ENCODE peak calls at places on chromosome 5, in four cellular contexts. V, U, H and B are unnamed samples.

GRCh38 chr5:66538531-66538930 is 57.7 kb upstream of the MAST4 start:
- DNase-seq in V (no peak), U (no peak), H (no peak), B (no peak)

GRCh38 chr5:134139891-134140469 is 25.5 kb downstream of the TCF7 start:
- DNase-seq in U (no peak), H (no peak), V (peak; percentile 40), B (peak; percentile 81)

GRCh38 chr5:93307557-93307956 is 273.5 kb downstream of the NR2F1-AS1 start:
- DNase-seq in U (peak; percentile 63), H (no peak), V (no peak), B (no peak)

GRCh38 chr5:43685271-43685950 is 82.4 kb downstream of the NNT start:
- DNase-seq in H (no peak), U (peak; percentile 65), V (no peak), B (no peak)

GRCh38 chr5:65012411-65012972 is 243.8 kb downstream of the CWC27 start:
- DNase-seq in V (no peak), U (peak; percentile 27), H (no peak), B (no peak)

GRCh38 chr5:170056561-170057267 is 49.0 kb upstream of the FOXI1 start:
- DNase-seq in H (no peak), U (no peak), V (no peak), B (peak; percentile 71)

GRCh38 chr5:95422842-95423241 is 31.7 kb downstream of the FAM81B start:
- DNase-seq in H (no peak), V (no peak), U (no peak), B (no peak)

GRCh38 chr5:62206150-62206829 is 99.7 kb upstream of the KIF2A start:
- DNase-seq in H (no peak), V (no peak), U (no peak), B (no peak)

GRCh38 chr5:113070901-113071300 is 94.3 kb downstream of the DCP2 start:
- DNase-seq in U (no peak), V (no peak), H (no peak), B (no peak)

GRCh38 chr5:81179959-81180358 is 53.2 kb upstream of the CKMT2 start:
- DNase-seq in H (no peak), U (no peak), V (no peak), B (no peak)

GRCh38 chr5:178149199-178149932 is 4.3 kb downstream of the NHP2 start:
- DNase-seq in H (no peak), U (peak; percentile 19), V (no peak), B (no peak)

GRCh38 chr5:24819841-24820240 is 175.1 kb upstream of the CDH10 start:
- DNase-seq in H (no peak), U (no peak), V (no peak), B (no peak)

GRCh38 chr5:133289686-133290367 is 238.0 kb downstream of the HSPA4 start:
- DNase-seq in V (no peak), H (no peak), U (no peak), B (no peak)

GRCh38 chr5:65199988-65200668 is 281.6 kb downstream of the ADAMTS6 start:
- DNase-seq in H (no peak), V (no peak), U (peak; percentile 83), B (no peak)

GRCh38 chr5:83428126-83428525 is 43.4 kb upstream of the VCAN start:
- DNase-seq in H (no peak), U (peak; percentile 39), V (no peak), B (no peak)

GRCh38 chr5:67211926-67212325 is 15.3 kb upstream of the CD180 start:
- DNase-seq in V (peak; percentile 11), U (peak; percentile 87), H (no peak), B (no peak)

GRCh38 chr5:37834542-37835399 is 5.1 kb downstream of the GDNF start:
- DNase-seq in H (no peak), U (no peak), V (peak; percentile 74), B (no peak)

GRCh38 chr5:125481506-125482455 is 735.3 kb upstream of the ZNF608 start:
- DNase-seq in U (no peak), V (no peak), H (no peak), B (no peak)

GRCh38 chr5:38291355-38291754 is 33.0 kb downstream of the EGFLAM start:
- DNase-seq in H (no peak), U (no peak), V (no peak), B (no peak)

GRCh38 chr5:8729437-8729836 is 816.4 kb downstream of the SEMA5A start:
- DNase-seq in H (no peak), U (peak; percentile 68), V (no peak), B (no peak)

GRCh38 chr5:60674251-60674650 is 25.7 kb downstream of the DEPDC1B start:
- DNase-seq in V (no peak), U (no peak), H (no peak), B (no peak)

GRCh38 chr5:4831325-4831724 is 308.8 kb upstream of the ADAMTS16 start:
- DNase-seq in H (no peak), V (no peak), U (no peak), B (no peak)

GRCh38 chr5:101676646-101677045 is 619.4 kb downstream of the SLCO4C1 start:
- DNase-seq in V (no peak), H (no peak), U (no peak), B (no peak)

GRCh38 chr5:172410160-172410559 is 44.2 kb downstream of the SH3PXD2B start:
- DNase-seq in H (no peak), U (peak; percentile 87), V (no peak), B (no peak)

GRCh38 chr5:75965292-75965691 is 117.9 kb upstream of the SV2C start:
- DNase-seq in H (no peak), V (no peak), U (no peak), B (no peak)

GRCh38 chr5:56566374-56567249 is 248.7 kb upstream of the MAP3K1 start:
- DNase-seq in H (no peak), U (no peak), V (no peak), B (no peak)

GRCh38 chr5:124088289-124089064 is 576.5 kb downstream of the CSNK1G3 start:
- DNase-seq in H (no peak), U (no peak), V (no peak), B (no peak)

GRCh38 chr5:107593009-107593408 is 77.7 kb downstream of the EFNA5 start:
- DNase-seq in U (no peak), H (no peak), V (no peak), B (no peak)

GRCh38 chr5:94893404-94894145 is 275.1 kb downstream of the SLF1 start:
- DNase-seq in H (no peak), U (peak; percentile 4), V (no peak), B (no peak)

GRCh38 chr5:42851441-42851840 is 39.7 kb upstream of the SELENOP start:
- DNase-seq in H (no peak), V (no peak), U (no peak), B (no peak)

GRCh38 chr5:177066227-177066626 is 20.5 kb upstream of the FGFR4 start:
- DNase-seq in V (no peak), U (peak; percentile 32), H (no peak), B (no peak)

GRCh38 chr5:5419291-5420210 is 2.9 kb upstream of the ICE1 start:
- DNase-seq in H (no peak), V (no peak), U (peak; percentile 92), B (no peak)

GRCh38 chr5:6961123-6961522 is 247.9 kb downstream of the TENT4A start:
- DNase-seq in H (no peak), U (no peak), V (no peak), B (no peak)

GRCh38 chr5:148179234-148179824 is 11.0 kb downstream of the SPINK14 start:
- DNase-seq in V (no peak), H (no peak), U (peak; percentile 63), B (no peak)

GRCh38 chr5:169914766-169915165 is 65.5 kb downstream of the INSYN2B start:
- DNase-seq in H (no peak), V (no peak), U (peak; percentile 75), B (peak; percentile 20)

GRCh38 chr5:133859073-133859472 is 109.4 kb downstream of the C5orf15 start:
- DNase-seq in U (no peak), H (no peak), V (no peak), B (no peak)

GRCh38 chr5:72172832-72173231 is 65.6 kb downstream of the MAP1B start:
- DNase-seq in V (no peak), H (no peak), U (no peak), B (no peak)

GRCh38 chr5:112161392-112161748 is 257.7 kb downstream of the EPB41L4A start:
- DNase-seq in U (no peak), H (no peak), V (no peak), B (no peak)

GRCh38 chr5:168654225-168654624 is 75.1 kb upstream of the PANK3 start:
- DNase-seq in H (no peak), U (peak; percentile 7), V (no peak), B (no peak)

GRCh38 chr5:146466521-146467349 is 19.6 kb downstream of the TCERG1 start:
- DNase-seq in H (no peak), U (peak; percentile 37), V (no peak), B (no peak)
- TF ChIP-seq CTCF in H (no peak), U (peak; percentile 58), V (no peak), B (no peak)

GRCh38 chr5:1485320-1486118 is 38.2 kb downstream of the LPCAT1 start:
- DNase-seq in H (no peak), U (no peak), V (no peak), B (no peak)
- TF ChIP-seq POLR2A in H (no peak), U (no peak), V (no peak), B (no peak)

DNA sequence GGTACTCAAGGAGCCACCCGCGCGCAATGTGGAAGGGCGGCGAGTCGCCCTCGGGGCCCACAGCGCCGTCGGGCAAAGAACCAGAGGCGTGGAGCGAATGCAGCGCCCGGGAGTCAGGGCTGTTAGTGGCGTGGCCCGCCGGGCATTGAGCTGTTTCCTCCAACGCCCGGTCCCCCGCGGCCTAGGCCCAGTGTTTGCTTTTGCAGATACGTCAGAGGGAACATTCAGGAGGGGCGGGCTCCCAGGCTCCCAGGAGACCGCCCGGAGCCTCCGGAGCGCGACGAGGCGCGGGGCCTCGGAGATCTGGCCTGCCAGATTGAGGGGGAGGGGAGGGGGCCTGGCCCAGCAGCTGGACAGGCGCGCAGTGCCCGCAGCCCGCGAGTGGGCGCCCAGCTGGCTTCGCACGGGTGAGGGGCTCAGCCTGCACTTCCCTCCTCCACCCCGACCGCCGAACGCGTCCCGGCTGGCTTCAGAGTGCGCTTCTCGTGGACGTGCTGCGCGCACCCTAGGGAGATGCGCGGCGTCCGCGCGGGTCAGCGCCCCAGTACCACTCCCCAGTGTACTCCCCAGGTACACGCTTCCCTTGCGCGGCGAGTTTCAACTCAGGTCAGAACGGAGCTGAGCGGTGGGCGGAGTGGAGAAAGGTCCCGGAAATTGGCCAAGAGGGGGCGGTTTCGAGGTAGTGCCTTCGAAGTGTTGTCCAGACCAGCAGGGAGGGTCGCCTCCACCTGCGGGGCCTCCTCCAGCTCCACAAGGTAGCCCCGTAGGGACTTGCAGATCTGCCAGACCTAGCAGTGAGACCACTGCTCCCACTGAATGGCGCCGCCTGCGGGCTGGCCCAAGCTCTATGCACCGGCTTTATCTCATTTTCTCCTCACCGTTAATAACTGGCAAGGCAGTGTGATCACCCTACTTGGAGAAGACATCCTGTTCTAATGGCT is 130.4 kb downstream of the TMEM174 start:
- DNase-seq in H (no peak), U (no peak), V (no peak), B (no peak)
- TF ChIP-seq CTCF in H (no peak), U (no peak), V (no peak), B (no peak)

GRCh38 chr5:127425868-127426267 is 91.6 kb upstream of the PRRC1 start:
- DNase-seq in V (no peak), U (no peak), H (no peak), B (no peak)

GRCh38 chr5:127430627-127431026 is 86.8 kb upstream of the PRRC1 start:
- DNase-seq in H (no peak), V (no peak), U (no peak), B (no peak)

GRCh38 chr5:127426661-127427060 is 90.8 kb upstream of the PRRC1 start:
- DNase-seq in H (no peak), U (no peak), V (no peak), B (no peak)

GRCh38 chr5:127431977-127432376 is 85.5 kb upstream of the PRRC1 start:
- DNase-seq in H (no peak), U (no peak), V (no peak), B (no peak)

GRCh38 chr5:127428748-127429147 is 88.7 kb upstream of the PRRC1 start:
- DNase-seq in U (no peak), V (no peak), H (no peak), B (no peak)
- TF ChIP-seq POLR2A in U (no peak), V (no peak), H (no peak), B (no peak)